ENCODE peak calls at places on chromosomes 1 and 21, in seven cellular contexts. Z, V, P, X, O, G and C are unnamed samples.

GRCh38 chr1:237789619-237790018 is 101.1 kb downstream of the ZP4 start:
- DNase-seq in Z (no peak), V (no peak), P (no peak), X (no peak), O (no peak), G (no peak), C (no peak)

GRCh38 chr21:45838636-45839035 is 142.9 kb upstream of the COL6A1 start:
- DNase-seq in Z (no peak), V (no peak), P (no peak), X (no peak), O (peak), G (no peak), C (no peak)

GRCh38 chr1:201028473-201028889 is 5.0 kb upstream of the KIF21B start:
- DNase-seq in Z (no peak), V (no peak), P (peak), X (peak), O (peak), G (peak), C (no peak)

GRCh38 chr1:154420172-154420571 is 15.0 kb downstream of the IL6R start:
- DNase-seq in Z (peak), V (peak), P (peak), X (peak), O (peak), G (peak), C (peak)

GRCh38 chr21:16910435-16911165 is 602.2 kb upstream of the CXADR start:
- DNase-seq in Z (no peak), V (no peak), P (no peak), X (no peak), O (no peak), G (no peak), C (no peak)

GRCh38 chr21:40902299-40902698 is 55.3 kb upstream of the DSCAM start:
- DNase-seq in Z (no peak), V (no peak), P (no peak), X (no peak), O (no peak), G (no peak), C (peak)

GRCh38 chr1:31380181-31380580 is 7.3 kb upstream of the FABP3 start:
- DNase-seq in Z (no peak), V (no peak), P (no peak), X (no peak), O (no peak), G (no peak), C (no peak)

GRCh38 chr1:7159116-7159781 is 374.0 kb downstream of the CAMTA1 start:
- DNase-seq in Z (no peak), V (no peak), P (no peak), X (peak), O (peak), G (no peak), C (no peak)

GRCh38 chr1:88655685-88656299 is 28.3 kb upstream of the PKN2 start:
- DNase-seq in Z (no peak), V (no peak), P (peak), X (peak), O (peak), G (no peak), C (no peak)

GRCh38 chr1:41751804-41752513 is 166.8 kb downstream of the HIVEP3 start:
- DNase-seq in Z (no peak), V (no peak), P (peak), X (no peak), O (peak), G (no peak), C (no peak)

GRCh38 chr1:37487619-37487984 is 13.2 kb downstream of the ZC3H12A start:
- DNase-seq in Z (no peak), V (no peak), P (no peak), X (no peak), O (no peak), G (no peak), C (no peak)
- TF ChIP-seq CTCF in Z (peak), V (no peak), P (no peak), X (no peak), O (no peak), G (no peak), C (no peak)

GRCh38 chr1:70542856-70543255 is 131.8 kb downstream of the CTH start:
- DNase-seq in Z (no peak), V (no peak), P (no peak), X (no peak), O (no peak), G (no peak), C (no peak)

GRCh38 chr1:70542040-70542439 is 131.0 kb downstream of the CTH start:
- DNase-seq in Z (no peak), V (no peak), P (no peak), X (no peak), O (no peak), G (no peak), C (no peak)

GRCh38 chr1:70552662-70553061 is 141.6 kb downstream of the CTH start:
- DNase-seq in Z (no peak), V (no peak), P (no peak), X (no peak), O (no peak), G (no peak), C (no peak)

DNA sequence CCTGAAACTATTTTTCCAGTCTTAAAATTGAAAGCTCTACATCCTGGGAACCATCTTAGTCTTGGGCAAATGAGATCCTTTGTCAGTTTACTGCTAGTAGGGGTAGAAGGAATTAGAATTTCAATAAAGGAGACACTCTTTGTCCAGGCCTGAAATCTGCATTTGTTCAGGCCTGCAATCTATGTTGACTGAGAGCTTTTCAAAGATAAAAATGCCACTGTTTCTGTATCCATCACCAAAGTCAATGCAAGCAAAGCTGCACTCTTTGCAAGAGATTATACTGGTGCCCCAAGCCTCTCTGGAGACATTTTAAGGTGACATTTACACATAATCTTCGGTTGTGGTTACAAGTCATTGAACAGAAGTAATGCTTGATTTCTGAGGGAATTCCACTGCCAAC is 135.7 kb downstream of the CTH start:
- DNase-seq in Z (no peak), V (no peak), P (no peak), X (no peak), O (no peak), G (no peak), C (no peak)
- H3K4me3 ChIP-seq in Z (no peak), V (no peak), P (no peak), X (no peak), O (no peak), G (no peak), C (no peak)

DNA sequence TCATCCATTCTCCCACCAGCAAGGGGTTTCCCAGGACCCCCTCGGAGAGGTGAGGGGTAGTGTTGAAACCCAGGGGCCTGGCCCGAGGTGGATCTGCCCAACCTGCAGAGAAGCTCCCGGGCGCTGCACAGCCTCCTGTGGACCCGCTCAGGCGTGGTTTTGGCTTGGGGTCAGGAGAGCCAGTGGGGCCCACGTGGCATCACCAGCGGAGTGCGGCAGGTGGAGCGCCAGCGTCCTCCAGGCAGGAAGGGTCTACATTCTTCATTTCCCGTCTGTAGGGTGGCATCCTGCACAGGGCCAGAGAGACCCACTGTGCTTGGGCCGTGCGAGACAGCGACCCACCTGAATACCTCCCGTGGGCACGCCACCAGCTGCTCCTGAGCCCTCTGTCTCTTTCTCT is 135.2 kb downstream of the NPHP4 start:
- DNase-seq in Z (no peak), V (no peak), P (no peak), X (no peak), O (no peak), G (no peak), C (no peak)
- H3K27ac ChIP-seq in Z (no peak), V (no peak), P (no peak), X (no peak), O (no peak), G (no peak), C (no peak)

GRCh38 chr1:73998348-73998959 is 199.5 kb downstream of the LRRIQ3 start:
- DNase-seq in Z (no peak), V (no peak), P (peak), X (peak), O (peak), G (no peak), C (no peak)
- TF ChIP-seq CTCF in Z (peak), V (no peak), P (peak), X (peak), O (no peak), G (peak), C (no peak)

DNA sequence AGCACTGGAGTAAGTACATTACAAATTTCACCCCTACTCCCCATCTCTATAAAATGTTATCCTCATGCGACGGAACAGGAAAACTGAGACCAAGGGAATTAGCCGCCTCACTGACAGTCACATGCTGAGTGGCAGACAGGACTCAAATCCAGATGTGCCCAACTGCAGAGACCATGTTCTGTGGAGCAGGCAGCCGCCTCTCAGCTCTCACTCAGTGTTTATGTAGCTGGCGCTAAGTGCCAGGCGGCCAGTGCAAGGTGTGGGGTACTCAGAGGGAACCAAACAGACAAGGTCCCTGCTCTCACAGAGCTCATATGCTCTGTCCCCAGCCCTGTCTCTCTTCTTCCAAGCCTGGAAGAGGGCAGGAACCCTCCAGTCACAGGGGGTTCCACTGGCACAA is 5.1 kb downstream of the CAPZB start:
- DNase-seq in Z (no peak), V (no peak), P (no peak), X (no peak), O (no peak), G (no peak), C (no peak)
- H3K4me3 ChIP-seq in Z (no peak), V (no peak), P (no peak), X (no peak), O (no peak), G (no peak), C (no peak)